ENCODE peak calls at places on chromosomes 13 and 19, in ten cellular contexts. V, N, C, I, M, S, X, Z, O and K are unnamed samples.

GRCh38 chr19:42201489-42202289 is 15.8 kb downstream of the DEDD2 start:
- DNase-seq in M (peak; percentile 91), I (no peak), X (no peak), Z (no peak), S (no peak), O (no peak), C (no peak), N (no peak), V (no peak), K (peak; percentile 40)

GRCh38 chr13:32206097-32206740 is 108.9 kb downstream of the ZAR1L start:
- DNase-seq in V (no peak), I (no peak), Z (no peak), X (no peak), O (no peak), S (no peak), C (no peak), M (no peak), N (no peak), K (no peak)

GRCh38 chr13:104816716-104817115 is 1718.7 kb downstream of the EFNB2 start:
- DNase-seq in N (peak; percentile 14), Z (no peak), S (no peak), X (no peak), V (no peak), I (no peak), C (no peak), O (no peak), M (no peak), K (no peak)

GRCh38 chr19:48962029-48962848 is 2.9 kb upstream of the FTL start:
- DNase-seq in O (no peak), S (peak; percentile 62), M (peak; percentile 96), I (no peak), X (no peak), N (no peak), Z (peak; percentile 54), C (no peak), V (no peak), K (peak; percentile 59)

GRCh38 chr13:94412870-94413269 is 66.6 kb downstream of the DCT start:
- DNase-seq in S (no peak), C (no peak), X (no peak), V (no peak), M (no peak), I (no peak), O (no peak), Z (no peak), N (peak; percentile 16), K (no peak)

GRCh38 chr13:59494151-59494550 is 669.6 kb downstream of the DIAPH3 start:
- DNase-seq in I (no peak), N (no peak), S (no peak), X (no peak), C (no peak), O (no peak), Z (no peak), M (no peak), V (no peak), K (no peak)

GRCh38 chr19:51692065-51692915 is 840 bp upstream of the SPACA6 start:
- DNase-seq in O (no peak), I (no peak), X (no peak), S (no peak), C (no peak), V (no peak), N (no peak), Z (no peak), M (no peak), K (no peak)

GRCh38 chr19:19554074-19555023 is 16.3 kb downstream of the CILP2 start:
- DNase-seq in Z (peak; percentile 60), S (peak; percentile 94), V (no peak), N (peak; percentile 23), C (peak; percentile 41), I (no peak), M (peak; percentile 90), X (peak; percentile 53), O (no peak), K (no peak)

GRCh38 chr19:50461066-50461875 is 15.0 kb upstream of the EMC10 start:
- DNase-seq in N (peak; percentile 34), M (peak; percentile 82), V (no peak), O (peak; percentile 40), C (peak; percentile 60), X (peak; percentile 69), I (peak; percentile 29), S (peak; percentile 84), Z (peak; percentile 39), K (peak; percentile 66)

GRCh38 chr13:30806784-30807183 is 71.4 kb downstream of the ALOX5AP start:
- DNase-seq in V (no peak), S (no peak), N (peak; percentile 80), C (no peak), O (no peak), M (no peak), I (no peak), Z (no peak), X (peak; percentile 28), K (no peak)

GRCh38 chr19:55231391-55232283 is 3.1 kb upstream of the TMEM86B start:
- DNase-seq in O (no peak), C (no peak), M (no peak), V (no peak), I (no peak), Z (no peak), S (no peak), X (no peak), N (no peak), K (no peak)

GRCh38 chr19:2970201-2970838 is 7.0 kb upstream of the TLE6 start:
- DNase-seq in I (no peak), C (no peak), N (peak; percentile 6), Z (no peak), V (no peak), O (no peak), X (no peak), M (no peak), S (no peak), K (no peak)

GRCh38 chr19:2963122-2963521 is 14.2 kb upstream of the TLE6 start:
- DNase-seq in X (no peak), M (no peak), Z (no peak), V (no peak), S (no peak), O (no peak), N (no peak), C (no peak), I (no peak), K (no peak)

GRCh38 chr19:2964874-2965273 is 12.5 kb upstream of the TLE6 start:
- DNase-seq in C (no peak), Z (no peak), N (no peak), M (no peak), O (no peak), X (no peak), S (no peak), V (no peak), I (no peak), K (no peak)

GRCh38 chr19:2969104-2969504 is 8.3 kb upstream of the TLE6 start:
- DNase-seq in M (no peak), I (no peak), X (no peak), Z (peak; percentile 64), S (no peak), C (peak; percentile 39), N (no peak), O (no peak), V (no peak), K (peak; percentile 87)

GRCh38 chr19:2967972-2968371 is 9.4 kb upstream of the TLE6 start:
- DNase-seq in O (no peak), X (no peak), Z (no peak), N (no peak), M (no peak), C (no peak), I (no peak), S (no peak), V (no peak), K (no peak)
- H3K27me3 ChIP-seq in O (no peaks in the 10 kb centered on the region), X (no peaks in the 10 kb centered on the region), Z (no peaks in the 10 kb centered on the region), N (no peaks in the 10 kb centered on the region), M (no peaks in the 10 kb centered on the region), C (no peaks in the 10 kb centered on the region), I (no peaks in the 10 kb centered on the region), S (no peaks in the 10 kb centered on the region), V (no peaks in the 10 kb centered on the region), K (no peaks in the 10 kb centered on the region)

GRCh38 chr13:91804724-91805123 is 406.3 kb downstream of the GPC5 start:
- DNase-seq in V (no peak), N (no peak), I (no peak), S (no peak), C (no peak), Z (no peak), O (no peak), X (peak; percentile 92), M (no peak), K (no peak)

GRCh38 chr13:91802957-91803356 is 404.5 kb downstream of the GPC5 start:
- DNase-seq in N (no peak), C (no peak), M (no peak), V (no peak), O (no peak), X (no peak), I (no peak), Z (no peak), S (no peak), K (no peak)

GRCh38 chr13:91809161-91809560 is 410.7 kb downstream of the GPC5 start:
- DNase-seq in M (no peak), S (no peak), V (no peak), Z (no peak), O (no peak), N (no peak), X (no peak), C (no peak), I (no peak), K (no peak)

GRCh38 chr13:91805605-91806004 is 407.2 kb downstream of the GPC5 start:
- DNase-seq in N (no peak), S (no peak), M (no peak), O (no peak), I (no peak), Z (no peak), V (no peak), X (peak; percentile 44), C (no peak), K (no peak)
- TF ChIP-seq CTCF in N (peak; percentile 13), S (no peak), M (no peak), O (no peak), I (no peak), Z (peak; percentile 21), V (no peak), X (peak; percentile 16), C (peak; percentile 14), K (no peak)

GRCh38 chr19:5445667-5446066 is 9.6 kb upstream of the ZNRF4 start:
- DNase-seq in V (no peak), I (no peak), M (no peak), S (no peak), Z (no peak), N (no peak), O (no peak), X (no peak), C (no peak), K (no peak)
- H3K27ac ChIP-seq in V (no peak overlapping the region), I (no peak overlapping the region), M (no peak overlapping the region), S (no peak overlapping the region), Z (no peak overlapping the region), N (no peak overlapping the region), O (no peak overlapping the region), X (no peak overlapping the region), C (no peak overlapping the region), K (no peak overlapping the region)

GRCh38 chr13:111139452-111139851 is 24.3 kb downstream of the ARHGEF7 start:
- DNase-seq in S (no peak), I (no peak), N (no peak), O (no peak), C (no peak), M (no peak), X (no peak), V (no peak), Z (no peak), K (no peak)
- H3K27me3 ChIP-seq in S (no peaks in the 10 kb centered on the region), I (peaks cover 33% of the 10 kb centered on the region), N (no peaks in the 10 kb centered on the region), O (no peaks in the 10 kb centered on the region), C (peaks cover 5% of the 10 kb centered on the region), M (no peaks in the 10 kb centered on the region), X (peaks cover 55% of the 10 kb centered on the region), V (peaks cover 5% of the 10 kb centered on the region), Z (peaks cover 3% of the 10 kb centered on the region), K (no peaks in the 10 kb centered on the region)

GRCh38 chr13:109764474-109765292 is 21.7 kb downstream of the IRS2 start:
- DNase-seq in O (no peak), V (no peak), Z (no peak), M (no peak), S (no peak), X (no peak), C (peak; percentile 90), I (no peak), N (peak; percentile 24), K (peak; percentile 49)
- TF ChIP-seq CTCF in O (no peak), V (no peak), Z (peak; percentile 28), M (no peak), S (peak; percentile 34), X (no peak), C (peak; percentile 85), I (no peak), N (peak; percentile 10), K (no peak)